ENCODE peak calls at places on chromosomes 2 and 18, in four cellular contexts. E is mesothelial cell of epicardium, K is astrocyte of the spinal cord, J is esophagus squamous epithelium. M is an unnamed sample.

GRCh38 chr18:66344227-66344626 is 259.7 kb downstream of the CDH19 start:
- DNase-seq in E (no peak), K (no peak), J (no peak), M (no peak)

GRCh38 chr18:79754022-79754761 is 43.5 kb upstream of the KCNG2 start:
- DNase-seq in E (no peak), K (no peak), J (no peak), M (no peak)

GRCh38 chr18:56637897-56638231 is 528 bp downstream of the TXNL1 start:
- DNase-seq in E (no peak), K (no peak), J (no peak), M (no peak)

GRCh38 chr2:232894746-232895145 is 24.7 kb downstream of the SNORC start:
- DNase-seq in E (no peak), K (no peak), J (no peak), M (no peak)

GRCh38 chr2:19048593-19049264 is 309.7 kb downstream of the OSR1 start:
- DNase-seq in E (no peak), K (peak), J (no peak), M (no peak)

GRCh38 chr2:17482651-17483050 is 35.6 kb downstream of the RAD51AP2 start:
- DNase-seq in E (no peak), K (peak), J (no peak), M (no peak)

GRCh38 chr2:198308368-198308767 is 504.0 kb downstream of the PLCL1 start:
- DNase-seq in E (no peak), K (no peak), J (no peak), M (no peak)

GRCh38 chr2:239679755-239680154 is 278.9 kb upstream of the HDAC4 start:
- DNase-seq in E (no peak), K (no peak), J (no peak), M (no peak)

GRCh38 chr2:38095996-38096861 is 20.3 kb upstream of the CYP1B1 start:
- DNase-seq in E (peak), K (peak), J (no peak), M (no peak)

GRCh38 chr18:47283476-47283875 is 32.0 kb upstream of the SKOR2 start:
- DNase-seq in E (no peak), K (peak), J (no peak), M (peak)

GRCh38 chr18:68148862-68149261 is 566.0 kb downstream of the TMX3 start:
- DNase-seq in E (no peak), K (no peak), J (no peak), M (no peak)

GRCh38 chr2:156437272-156437671 is 1.1 kb downstream of the GPD2 start:
- DNase-seq in E (no peak), K (no peak), J (no peak), M (no peak)

GRCh38 chr2:26561376-26561775 is 79.8 kb downstream of the CIB4 start:
- DNase-seq in E (peak), K (no peak), J (no peak), M (no peak)

GRCh38 chr2:26560892-26561291 is 80.3 kb downstream of the CIB4 start:
- DNase-seq in E (no peak), K (no peak), J (no peak), M (no peak)

GRCh38 chr2:26562811-26563645 is 78.1 kb downstream of the CIB4 start:
- DNase-seq in E (peak), K (peak), J (no peak), M (no peak)

GRCh38 chr2:26563686-26564085 is 77.5 kb downstream of the CIB4 start:
- DNase-seq in E (no peak), K (no peak), J (no peak), M (no peak)

DNA sequence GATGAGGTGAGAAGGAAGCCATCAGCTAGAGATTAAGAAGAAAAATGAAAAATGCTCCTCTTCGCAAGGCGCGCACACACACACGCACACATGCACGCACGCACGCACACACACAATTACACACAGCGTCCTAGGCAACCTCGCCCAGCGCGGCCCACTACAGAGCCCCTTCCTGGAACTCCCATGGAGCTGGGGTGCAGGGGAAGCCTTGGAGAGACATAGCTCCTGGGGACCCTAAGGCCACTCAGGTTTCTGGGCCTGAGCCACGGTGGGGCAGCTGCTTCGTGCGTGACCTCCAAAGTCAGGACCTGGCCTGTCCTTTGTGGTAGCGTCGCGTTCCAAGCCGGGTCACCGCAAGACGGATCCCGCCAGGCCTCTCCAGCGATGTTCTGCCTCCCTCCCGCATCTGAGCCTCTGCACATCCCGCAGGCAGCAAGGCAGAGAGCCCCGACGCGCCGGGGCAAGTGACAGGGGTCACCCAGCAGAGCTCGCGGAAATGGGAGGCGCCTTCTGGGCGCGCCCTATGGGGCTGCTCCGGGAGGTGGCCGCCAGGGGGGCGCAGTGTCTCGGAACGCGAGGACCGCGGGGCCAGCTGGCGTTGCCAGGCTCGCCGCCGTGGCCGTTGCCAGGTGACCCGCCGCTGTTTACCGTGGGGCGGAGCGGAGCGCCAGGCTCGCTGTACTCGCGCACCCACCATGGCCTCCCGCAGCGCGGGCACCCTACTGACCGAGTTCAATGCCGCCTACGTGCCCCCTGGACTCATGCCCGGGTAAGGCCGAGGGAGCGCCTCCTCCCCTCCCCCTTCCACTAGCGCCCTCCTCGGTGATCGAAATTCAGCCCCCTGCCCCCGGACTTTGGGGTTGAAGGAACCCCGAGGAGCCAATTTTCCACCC is 79.0 kb downstream of the CIB4 start:
- DNase-seq in E (peak), K (no peak), J (no peak), M (no peak)
- TF ChIP-seq CTCF in E (no peak), K (peak), J (peak), M (peak)

GRCh38 chr2:121746071-121746578 is 9.3 kb upstream of the TSN start:
- DNase-seq in E (no peak), K (no peak), J (no peak), M (no peak)

GRCh38 chr2:121748202-121748601 is 7.2 kb upstream of the TSN start:
- DNase-seq in E (no peak), K (peak), J (no peak), M (peak)
- TF ChIP-seq CTCF in E (no peak), K (peak), J (no peak), M (peak)

GRCh38 chr2:79857888-79858287 is 345.0 kb downstream of the CTNNA2 start:
- DNase-seq in E (no peak), K (no peak), J (no peak), M (no peak)

GRCh38 chr2:79849949-79850348 is 337.1 kb downstream of the CTNNA2 start:
- DNase-seq in E (no peak), K (no peak), J (no peak), M (no peak)

GRCh38 chr2:79860233-79861058 is 347.6 kb downstream of the CTNNA2 start:
- DNase-seq in E (no peak), K (peak), J (no peak), M (peak)

GRCh38 chr2:79850912-79851311 is 338.1 kb downstream of the CTNNA2 start:
- DNase-seq in E (no peak), K (no peak), J (no peak), M (no peak)

GRCh38 chr2:79855264-79856006 is 342.6 kb downstream of the CTNNA2 start:
- DNase-seq in E (no peak), K (peak), J (no peak), M (peak)
- TF ChIP-seq CTCF in E (no peak), K (peak), J (no peak), M (peak)

GRCh38 chr2:234206738-234207137 is 156.2 kb downstream of the SPP2 start:
- DNase-seq in E (no peak), K (no peak), J (no peak), M (no peak)

GRCh38 chr2:234211797-234212196 is 161.3 kb downstream of the SPP2 start:
- DNase-seq in E (no peak), K (peak), J (no peak), M (no peak)

GRCh38 chr2:234218261-234219180 is 168.0 kb downstream of the SPP2 start:
- DNase-seq in E (no peak), K (no peak), J (no peak), M (no peak)

DNA sequence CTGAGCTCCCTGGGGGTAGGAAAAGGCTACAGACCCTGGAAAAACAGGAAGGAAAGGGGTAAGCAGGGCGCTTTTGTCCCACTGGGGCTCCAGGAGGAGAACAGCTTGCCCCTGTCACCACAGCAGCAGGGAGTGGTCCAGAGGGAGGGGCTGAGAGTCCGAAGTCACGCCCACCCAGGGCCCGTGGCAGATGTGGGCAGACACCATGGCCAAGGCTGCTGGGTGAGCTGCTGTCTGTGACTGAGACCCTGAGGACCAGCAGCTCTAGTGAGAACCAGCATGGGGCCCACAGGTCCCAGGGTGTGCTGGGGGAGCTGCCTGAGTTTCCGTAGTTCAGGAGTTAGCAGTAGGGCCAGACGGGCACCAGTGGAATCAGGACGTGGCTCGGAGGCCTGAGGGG is 162.0 kb downstream of the SPP2 start:
- DNase-seq in E (no peak), K (no peak), J (no peak), M (no peak)
- TF ChIP-seq CTCF in E (no peak), K (no peak), J (no peak), M (no peak)

DNA sequence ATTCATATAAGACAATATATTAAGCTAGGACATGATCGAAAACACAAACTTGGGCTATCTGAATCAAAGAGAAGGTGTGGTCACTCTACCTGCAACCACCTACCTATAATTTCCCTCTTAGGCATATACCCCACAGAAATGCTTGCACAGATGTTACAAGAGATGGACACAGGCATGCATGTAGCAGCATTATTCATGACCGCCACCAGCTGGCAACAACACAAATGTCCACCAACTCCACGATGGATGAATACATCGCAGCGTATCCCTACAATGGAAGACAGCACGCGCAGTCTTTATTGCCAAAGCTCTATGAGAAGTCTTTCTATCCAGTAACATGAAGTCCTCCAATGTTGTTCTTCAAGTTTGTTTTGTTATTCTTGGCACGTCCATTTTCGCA is 90.8 kb downstream of the ARL4C start:
- DNase-seq in E (no peak), K (no peak), J (no peak), M (no peak)
- TF ChIP-seq CTCF in E (no peak), K (peak), J (no peak), M (peak)

M was measured in HFFc6.